ENCODE peak calls at places on chromosomes 12 and 14, in eight cellular contexts. A is GM20000, Z is foreskin keratinocyte, D is left ventricle myocardium inferior, M is HFF-Myc, S is esophagus muscularis mucosa, B is neural progenitor cell, F is left lung. K is an unnamed sample.

GRCh38 chr14:36997843-36998242 is 174.6 kb downstream of the SLC25A21 start:
- DNase-seq in A (no peak), Z (no peak), D (no peak), M (no peak), S (no peak), B (no peak), F (no peak), K (no peak)

GRCh38 chr14:59116984-59117415 is 71.5 kb upstream of the DAAM1 start:
- DNase-seq in A (no peak), Z (peak), D (no peak), M (no peak), S (no peak), B (no peak), F (no peak), K (no peak)

GRCh38 chr14:54356172-54356571 is 40.6 kb upstream of the CDKN3 start:
- DNase-seq in A (no peak), Z (peak), D (no peak), M (peak), S (no peak), B (no peak), F (no peak), K (no peak)

GRCh38 chr14:71610797-71611196 is 321.4 kb upstream of the RGS6 start:
- DNase-seq in A (no peak), Z (no peak), D (no peak), M (no peak), S (no peak), B (no peak), F (no peak), K (no peak)

GRCh38 chr12:77728018-77728417 is 102.7 kb upstream of the NAV3 start:
- DNase-seq in A (no peak), Z (peak), D (no peak), M (no peak), S (no peak), B (no peak), F (no peak), K (no peak)

GRCh38 chr12:30286345-30286926 is 409.2 kb downstream of the IPO8 start:
- DNase-seq in A (peak), Z (peak), D (no peak), M (peak), S (no peak), B (peak), F (no peak), K (no peak)

GRCh38 chr12:77847665-77848431 is 17.2 kb downstream of the NAV3 start:
- DNase-seq in A (no peak), Z (peak), D (no peak), M (peak), S (no peak), B (no peak), F (no peak), K (no peak)

GRCh38 chr14:102187583-102188001 is 47.9 kb downstream of the WDR20 start:
- DNase-seq in A (no peak), Z (no peak), D (no peak), M (no peak), S (no peak), B (no peak), F (no peak), K (no peak)

GRCh38 chr12:56078931-56079728 is 835 bp upstream of the ERBB3 start:
- DNase-seq in A (peak), Z (peak), D (peak), M (peak), S (peak), B (peak), F (peak), K (peak)

GRCh38 chr12:111211910-111212757 is 156.8 kb downstream of the PHETA1 start:
- DNase-seq in A (no peak), Z (no peak), D (no peak), M (no peak), S (no peak), B (peak), F (no peak), K (no peak)

GRCh38 chr12:130778776-130779175 is 60.3 kb downstream of the STX2 start:
- DNase-seq in A (no peak), Z (no peak), D (no peak), M (no peak), S (no peak), B (no peak), F (no peak), K (no peak)

GRCh38 chr14:69288001-69288771 is 28.2 kb downstream of the GALNT16 start:
- DNase-seq in A (no peak), Z (no peak), D (peak), M (no peak), S (no peak), B (peak), F (no peak), K (no peak)

GRCh38 chr12:124188561-124189405 is 106.1 kb upstream of the RFLNA start:
- DNase-seq in A (no peak), Z (peak), D (no peak), M (no peak), S (no peak), B (no peak), F (no peak), K (peak)

GRCh38 chr12:58916891-58917570 is 3.3 kb downstream of the LRIG3 start:
- DNase-seq in A (no peak), Z (peak), D (no peak), M (no peak), S (no peak), B (peak), F (no peak), K (no peak)

GRCh38 chr14:55721353-55721752 is 141.3 kb downstream of the KTN1 start:
- DNase-seq in A (no peak), Z (peak), D (no peak), M (peak), S (no peak), B (no peak), F (no peak), K (no peak)

GRCh38 chr12:1804545-1805332 is 15.6 kb upstream of the LRTM2 start:
- DNase-seq in A (peak), Z (peak), D (peak), M (peak), S (peak), B (peak), F (peak), K (peak)

GRCh38 chr12:51152953-51153352 is 20.0 kb downstream of the TFCP2 start:
- DNase-seq in A (no peak), Z (no peak), D (no peak), M (no peak), S (no peak), B (no peak), F (no peak), K (no peak)

GRCh38 chr12:118060301-118061010 is 523 bp downstream of the WSB2 start:
- DNase-seq in A (no peak), Z (no peak), D (peak), M (no peak), S (no peak), B (peak), F (peak), K (no peak)

GRCh38 chr12:123269980-123270379 is 1.7 kb downstream of the CDK2AP1 start:
- DNase-seq in A (no peak), Z (no peak), D (no peak), M (no peak), S (no peak), B (peak), F (no peak), K (peak)

DNA sequence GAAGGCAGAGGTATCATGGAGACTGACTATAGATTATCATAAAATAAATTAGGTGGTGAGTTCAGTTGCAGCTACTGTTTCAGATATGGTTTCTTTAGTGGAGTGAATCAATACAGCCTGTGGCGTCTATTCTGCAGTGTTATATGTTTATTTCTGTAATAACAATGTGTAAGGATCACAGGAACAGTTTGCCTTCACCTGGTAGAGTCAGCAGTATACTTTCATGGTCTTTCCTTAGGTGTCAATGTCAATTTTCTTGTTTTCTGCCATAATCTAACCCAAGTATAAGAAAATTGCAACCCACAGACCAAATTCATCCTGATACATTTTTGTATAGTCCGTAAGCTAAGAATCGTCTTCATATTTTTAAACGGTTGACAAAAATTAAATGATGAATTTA is 140.4 kb upstream of the ATF7IP start:
- DNase-seq in A (no peak), Z (no peak), D (no peak), M (no peak), S (no peak), B (no peak), F (no peak), K (no peak)
- TF ChIP-seq CTCF in A (no peak), Z (no peak), D (no peak), M (no peak), S (no peak), B (no peak), F (no peak), K (no peak)

GRCh38 chr14:74954947-74955228 is 509 bp downstream of the PGF start:
- DNase-seq in A (no peak), Z (no peak), D (no peak), M (no peak), S (no peak), B (no peak), F (no peak), K (no peak)

GRCh38 chr14:74956280-74957072 is 1.1 kb upstream of the PGF start:
- DNase-seq in A (no peak), Z (no peak), D (no peak), M (no peak), S (no peak), B (peak), F (peak), K (no peak)

GRCh38 chr14:74954232-74954946 is 1.0 kb downstream of the PGF start:
- DNase-seq in A (no peak), Z (no peak), D (no peak), M (no peak), S (no peak), B (peak), F (peak), K (no peak)

GRCh38 chr14:74956000-74956279 is 543 bp upstream of the PGF start:
- DNase-seq in A (no peak), Z (no peak), D (no peak), M (no peak), S (no peak), B (no peak), F (no peak), K (no peak)

GRCh38 chr14:74955229-74955999 is at the start of gene PGF:
- DNase-seq in A (peak), Z (peak), D (peak), M (no peak), S (no peak), B (peak), F (peak), K (no peak)
- TF ChIP-seq CTCF in A (no peak), Z (no peak), D (no peak), M (no peak), S (no peak), B (no peak), F (no peak), K (no peak)

GRCh38 chr12:106907411-106907810 is 48.3 kb upstream of the TMEM263 start:
- DNase-seq in A (peak), Z (no peak), D (no peak), M (no peak), S (no peak), B (no peak), F (no peak), K (no peak)
- TF ChIP-seq CTCF in A (no peak), Z (peak), D (no peak), M (peak), S (no peak), B (no peak), F (no peak), K (peak)

GRCh38 chr14:65412881-65413738 is 580 bp downstream of the FUT8 start:
- DNase-seq in A (peak), Z (peak), D (peak), M (no peak), S (peak), B (peak), F (peak), K (peak)

GRCh38 chr14:65411656-65412188 is 808 bp upstream of the FUT8 start:
- DNase-seq in A (peak), Z (peak), D (peak), M (peak), S (peak), B (peak), F (peak), K (peak)

GRCh38 chr14:65413739-65414045 is 1.2 kb downstream of the FUT8 start:
- DNase-seq in A (no peak), Z (no peak), D (no peak), M (no peak), S (no peak), B (no peak), F (no peak), K (no peak)

GRCh38 chr14:65410640-65411039 is 1.9 kb upstream of the FUT8 start:
- DNase-seq in A (no peak), Z (no peak), D (no peak), M (no peak), S (no peak), B (no peak), F (no peak), K (no peak)

GRCh38 chr14:65412189-65412846 is at the start of gene FUT8:
- DNase-seq in A (peak), Z (peak), D (peak), M (peak), S (peak), B (peak), F (peak), K (peak)
- TF ChIP-seq CTCF in A (peak), Z (peak), D (peak), M (peak), S (peak), B (peak), F (peak), K (peak)

GRCh38 chr14:73759714-73760597 is 45.8 kb upstream of the PNMA1 start:
- DNase-seq in A (peak), Z (peak), D (peak), M (peak), S (peak), B (peak), F (peak), K (peak)
- TF ChIP-seq CTCF in A (no peak), Z (no peak), D (peak), M (no peak), S (no peak), B (no peak), F (no peak), K (no peak)

K was measured in CD14-positive monocyte.